ENCODE peak calls at places on chromosome 4, in six cellular contexts. E is fibroblast of lung, R is K562, W is heart right ventricle, D is sigmoid colon, U is aorta. G is an unnamed sample.
A peak's percentile ranks its signal among the peaks of the same experiment; 100 is the strongest.

GRCh38 chr4:101968364-101968763 is 177.8 kb downstream of the BANK1 start:
- DNase-seq in E (no peak), R (no peak), W (no peak), D (no peak), U (no peak), G (no peak)

GRCh38 chr4:8235224-8235623 is 34.3 kb upstream of the HTRA3 start:
- DNase-seq in E (no peak), R (no peak), W (no peak), D (no peak), U (no peak), G (no peak)

GRCh38 chr4:71774136-71774535 is 9.7 kb downstream of the GC start:
- DNase-seq in E (no peak), R (no peak), W (no peak), D (no peak), U (no peak), G (no peak)

GRCh38 chr4:150385606-150386005 is 196.3 kb upstream of the MAB21L2 start:
- DNase-seq in E (peak; percentile 96), R (no peak), W (peak; percentile 8), D (no peak), U (no peak), G (peak; percentile 29)

GRCh38 chr4:29983890-29984289 is 736.3 kb upstream of the PCDH7 start:
- DNase-seq in E (no peak), R (no peak), W (no peak), D (no peak), U (peak; percentile 27), G (no peak)

GRCh38 chr4:44425614-44426208 is 22.9 kb downstream of the KCTD8 start:
- DNase-seq in E (peak; percentile 4), R (no peak), W (no peak), D (no peak), U (no peak), G (no peak)

GRCh38 chr4:39587881-39588280 is 50.8 kb downstream of the SMIM14 start:
- DNase-seq in E (no peak), R (no peak), W (no peak), D (no peak), U (no peak), G (no peak)

GRCh38 chr4:84151574-84151973 is 347.5 kb downstream of the NKX6-1 start:
- DNase-seq in E (no peak), R (no peak), W (no peak), D (no peak), U (no peak), G (no peak)

GRCh38 chr4:186204103-186204559 is 12.8 kb downstream of the CYP4V2 start:
- DNase-seq in E (peak; percentile 81), R (peak; percentile 43), W (no peak), D (peak; percentile 81), U (no peak), G (no peak)

GRCh38 chr4:121789960-121790829 is 10.9 kb upstream of the EXOSC9 start:
- DNase-seq in E (peak; percentile 66), R (peak; percentile 42), W (no peak), D (no peak), U (no peak), G (no peak)

GRCh38 chr4:152998861-152999260 is 62.7 kb downstream of the FHDC1 start:
- DNase-seq in E (no peak), R (no peak), W (no peak), D (no peak), U (no peak), G (no peak)

GRCh38 chr4:15400911-15401671 is 26.7 kb upstream of the C1QTNF7 start:
- DNase-seq in E (peak; percentile 60), R (no peak), W (peak; percentile 40), D (peak; percentile 72), U (peak; percentile 88), G (peak; percentile 55)

GRCh38 chr4:88672987-88673386 is 24.6 kb downstream of the NAP1L5 start:
- DNase-seq in E (peak; percentile 65), R (peak; percentile 19), W (no peak), D (no peak), U (no peak), G (no peak)

GRCh38 chr4:176261018-176261417 is 8.0 kb downstream of the ASB5 start:
- DNase-seq in E (no peak), R (no peak), W (no peak), D (no peak), U (no peak), G (no peak)

GRCh38 chr4:39614487-39615162 is 24.0 kb downstream of the SMIM14 start:
- DNase-seq in E (peak; percentile 80), R (no peak), W (no peak), D (no peak), U (no peak), G (no peak)

GRCh38 chr4:48699470-48699869 is 80.6 kb downstream of the FRYL start:
- DNase-seq in E (no peak), R (no peak), W (no peak), D (no peak), U (no peak), G (no peak)

GRCh38 chr4:1232661-1233621 is 16.0 kb downstream of the CTBP1 start:
- DNase-seq in E (peak; percentile 72), R (no peak), W (peak; percentile 80), D (peak; percentile 68), U (peak; percentile 78), G (peak; percentile 82)

GRCh38 chr4:109928327-109929045 is 15.8 kb downstream of the EGF start:
- DNase-seq in E (no peak), R (no peak), W (no peak), D (no peak), U (no peak), G (no peak)

GRCh38 chr4:68278045-68278444 is 32.6 kb upstream of the TMPRSS11B start:
- DNase-seq in E (no peak), R (no peak), W (no peak), D (no peak), U (no peak), G (no peak)
- H3K9me3 ChIP-seq in E (no peaks in the 10 kb centered on the region), R (no peaks in the 10 kb centered on the region), W (no peaks in the 10 kb centered on the region), D (no peaks in the 10 kb centered on the region), U (no peaks in the 10 kb centered on the region), G (no peaks in the 10 kb centered on the region)

DNA sequence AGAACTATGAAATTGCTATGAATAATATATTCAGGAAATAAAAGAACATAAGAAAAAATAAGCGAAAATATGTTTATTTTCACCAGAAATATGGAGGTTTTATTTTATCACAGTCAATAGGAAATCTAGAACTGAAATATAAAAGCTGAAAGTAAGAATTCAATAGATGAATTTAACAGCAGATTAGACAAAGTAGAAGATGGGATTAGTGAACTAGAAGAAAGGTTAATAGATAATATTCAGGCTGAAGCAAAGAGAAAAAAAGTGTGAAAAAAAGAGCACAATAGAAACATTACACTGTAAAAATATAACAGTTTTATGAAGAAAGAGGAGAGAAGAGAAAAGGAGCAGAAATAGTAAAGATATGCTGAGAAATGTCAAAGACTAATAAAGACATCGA is 1152.1 kb downstream of the FAT4 start:
- DNase-seq in E (no peak), R (no peak), W (no peak), D (no peak), U (no peak), G (no peak)
- H3K4me3 ChIP-seq in E (no peak overlapping the region), R (no peak overlapping the region), W (no peak overlapping the region), D (no peak overlapping the region), U (no peak overlapping the region), G (no peak overlapping the region)

GRCh38 chr4:24659241-24659961 is 75.0 kb upstream of the DHX15 start:
- DNase-seq in E (peak; percentile 67), R (no peak), W (no peak), D (no peak), U (no peak), G (no peak)
- H3K4me1 ChIP-seq in E (no peaks in the 10 kb centered on the region), R (no peaks in the 10 kb centered on the region), W (no peaks in the 10 kb centered on the region), D (no peaks in the 10 kb centered on the region), U (no peaks in the 10 kb centered on the region), G (peaks cover 1% of the 10 kb centered on the region)

DNA sequence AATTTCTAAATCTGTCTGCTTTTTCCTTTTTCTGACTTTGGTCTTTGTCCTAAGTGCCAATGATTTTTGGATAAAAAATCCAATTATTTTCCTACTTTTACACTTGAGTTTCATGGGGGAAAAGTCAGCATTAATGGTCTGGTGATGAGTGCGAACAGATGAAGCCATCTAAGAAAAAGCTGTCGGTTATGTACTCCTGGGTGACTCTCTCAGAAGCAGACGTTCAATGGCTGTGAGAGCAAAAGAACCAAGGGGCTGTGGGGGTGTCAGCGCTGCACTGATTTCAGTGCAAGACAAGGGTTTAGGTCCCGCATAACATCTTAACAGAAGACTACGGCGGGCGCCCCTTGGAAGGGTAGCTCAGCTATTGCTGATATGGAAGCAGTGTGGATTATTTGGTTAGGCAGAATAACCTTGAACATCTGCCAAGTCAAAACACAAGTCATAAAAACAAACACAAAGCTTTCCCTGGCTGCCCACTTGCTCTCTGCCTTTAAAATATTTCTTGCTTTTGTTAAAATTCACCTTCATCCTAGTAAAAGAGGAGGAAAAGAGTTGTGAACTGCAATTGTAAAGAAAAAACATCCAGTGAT is 240.5 kb downstream of the MAML3 start:
- DNase-seq in E (peak; percentile 69), R (no peak), W (no peak), D (no peak), U (no peak), G (peak; percentile 60)
- H3K9me3 ChIP-seq in E (no peaks in the 10 kb centered on the region), R (peaks cover 1% of the 10 kb centered on the region), W (no peaks in the 10 kb centered on the region), D (no peaks in the 10 kb centered on the region), U (no peaks in the 10 kb centered on the region), G (no peaks in the 10 kb centered on the region)

DNA sequence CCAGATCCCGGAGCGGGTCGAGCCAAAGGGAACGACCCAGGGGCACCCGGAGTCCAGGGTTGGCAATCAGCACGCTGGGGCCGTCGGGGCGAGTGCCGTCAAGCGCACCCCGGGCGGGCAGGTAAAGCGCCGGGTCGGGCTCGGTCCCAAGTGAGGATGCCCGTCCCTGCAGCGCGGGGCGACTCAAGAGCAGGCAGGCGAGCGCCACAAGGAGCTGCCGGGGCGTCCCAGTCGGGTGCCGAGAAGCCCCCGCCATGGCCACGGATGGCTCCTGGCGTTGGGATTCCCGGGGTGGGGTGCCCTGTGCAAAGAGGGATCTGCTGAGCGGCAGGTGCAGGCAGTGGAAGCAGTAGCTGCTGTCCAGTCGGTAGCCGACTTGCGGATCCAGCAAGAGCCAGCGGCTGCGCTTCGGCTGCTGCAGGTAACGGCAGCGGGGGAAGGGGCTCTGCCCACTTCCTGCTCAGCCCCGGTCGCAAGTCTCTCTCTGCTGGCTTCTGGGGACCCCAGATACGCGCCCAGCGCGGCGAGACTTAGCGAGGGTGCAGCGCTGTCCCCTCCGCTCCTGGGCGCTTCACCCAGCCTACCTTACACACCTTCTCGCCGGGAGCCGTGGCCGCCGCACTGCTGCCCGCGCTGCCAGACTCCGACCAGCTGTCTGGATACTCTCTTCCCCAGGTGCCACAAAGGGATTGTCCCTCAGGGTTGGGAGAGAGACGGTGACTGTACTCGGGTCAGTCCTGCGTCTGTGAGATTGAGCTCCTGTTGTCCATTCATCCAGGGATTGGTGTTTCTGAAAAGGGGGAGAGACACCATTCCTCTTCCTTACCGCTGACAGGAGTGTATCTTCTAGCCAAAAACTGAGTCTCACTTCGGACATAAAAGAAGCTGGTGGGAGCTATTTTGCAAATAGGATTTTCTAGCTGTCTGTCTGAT is at the start of gene FREM3:
- DNase-seq in E (no peak), R (no peak), W (no peak), D (no peak), U (peak; percentile 76), G (peak; percentile 53)
- H3K4me3 ChIP-seq in E (no peak within 1 kb of the TSS), R (no peak within 1 kb of the TSS), W (peak within 1 kb of the TSS; percentile 20), D (peak within 1 kb of the TSS; percentile 14), U (peak within 1 kb of the TSS; percentile 2), G (peak within 1 kb of the TSS; percentile 30)

GRCh38 chr4:124534133-124534532 is 178.4 kb downstream of the ANKRD50 start:
- DNase-seq in E (no peak), R (no peak), W (no peak), D (no peak), U (no peak), G (no peak)
- H3K4me1 ChIP-seq in E (no peaks in the 10 kb centered on the region), R (no peaks in the 10 kb centered on the region), W (no peaks in the 10 kb centered on the region), D (no peaks in the 10 kb centered on the region), U (no peaks in the 10 kb centered on the region), G (no peaks in the 10 kb centered on the region)

DNA sequence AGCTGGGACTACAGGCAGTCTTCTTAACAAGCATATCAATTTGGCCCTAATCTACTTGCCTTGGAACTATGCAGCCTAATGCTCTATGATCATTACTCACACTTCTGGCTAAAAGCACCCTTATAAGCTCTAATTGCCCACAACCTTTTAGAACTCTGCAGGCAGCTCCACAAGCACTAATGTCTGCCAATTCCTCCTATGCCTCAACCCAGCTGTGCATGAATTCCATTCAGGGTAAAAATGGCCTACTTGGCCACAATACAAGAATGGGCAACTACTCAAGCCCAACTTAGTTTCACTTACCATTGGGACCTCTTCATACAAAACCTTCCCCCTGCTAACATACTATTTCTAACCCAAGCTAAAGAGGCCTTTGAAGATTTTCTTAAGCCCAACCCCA is 51.7 kb downstream of the ZNF718 start:
- DNase-seq in E (no peak), R (no peak), W (no peak), D (no peak), U (no peak), G (no peak)
- H3K9me3 ChIP-seq in E (no peaks in the 10 kb centered on the region), R (no peaks in the 10 kb centered on the region), W (peaks cover 100% of the 10 kb centered on the region), D (peaks cover 27% of the 10 kb centered on the region), U (peaks cover 26% of the 10 kb centered on the region), G (peaks cover 18% of the 10 kb centered on the region)